ENCODE peak calls at places on chromosomes 5 and 9, in ten cellular contexts. J is midbrain; G is NCI-H524; T is H7; A is GM04504; I is T-helper 2 cell; P is activated T-cell treated with anti-CD3 and anti-CD28 coated beads, Interleukin-2, amount 50 U/mL, for 72 hours; H is transverse colon; Z is EL; D is amniotic stem cell. V is an unnamed sample.

GRCh38 chr9:77899679-77900354 is 131.8 kb downstream of the GNAQ start:
- DNase-seq in H (no peak), A (no peak), T (no peak), Z (peak; percentile 79), D (peak; percentile 57), J (no peak), I (no peak), P (no peak), G (no peak), V (no peak)

GRCh38 chr5:126454081-126454480 is 30.9 kb downstream of the GRAMD2B start:
- DNase-seq in A (no peak), T (no peak), G (no peak), D (no peak), I (no peak), P (no peak), J (peak; percentile 89), Z (peak; percentile 15), H (no peak), V (no peak)

GRCh38 chr5:128773378-128773777 is 191.9 kb upstream of the SLC27A6 start:
- DNase-seq in Z (no peak), G (no peak), D (no peak), P (no peak), H (no peak), J (no peak), I (no peak), T (no peak), A (no peak), V (no peak)

GRCh38 chr5:142320851-142321560 is 3.8 kb downstream of the SPRY4 start:
- DNase-seq in I (no peak), P (no peak), Z (peak; percentile 34), J (no peak), D (no peak), A (no peak), G (peak; percentile 74), T (no peak), H (no peak), V (no peak)

GRCh38 chr5:142881076-142881466 is 110.9 kb downstream of the ARHGAP26 start:
- DNase-seq in I (no peak), A (no peak), P (no peak), D (peak; percentile 30), H (no peak), G (peak; percentile 67), Z (peak; percentile 65), J (no peak), T (peak; percentile 69), V (peak; percentile 73)

GRCh38 chr9:134065720-134066419 is 2.0 kb downstream of the BRD3 start:
- DNase-seq in G (no peak), T (peak; percentile 73), J (no peak), I (no peak), D (no peak), P (peak; percentile 73), Z (peak; percentile 71), H (peak; percentile 60), A (peak; percentile 35), V (peak; percentile 31)

GRCh38 chr5:68817696-68818695 is 275.8 kb upstream of the SLC30A5 start:
- DNase-seq in T (peak; percentile 44), D (no peak), G (no peak), J (peak; percentile 78), P (no peak), Z (peak; percentile 13), H (no peak), I (no peak), A (peak; percentile 17), V (no peak)

GRCh38 chr5:32058101-32058500 is 116.0 kb downstream of the GOLPH3 start:
- DNase-seq in Z (no peak), G (no peak), I (no peak), H (no peak), A (no peak), J (no peak), D (no peak), T (no peak), P (no peak), V (no peak)

GRCh38 chr9:136201609-136202448 is 3.1 kb downstream of the LHX3 start:
- DNase-seq in I (no peak), J (no peak), D (no peak), G (peak; percentile 21), A (no peak), P (no peak), T (peak; percentile 97), Z (no peak), H (no peak), V (no peak)

GRCh38 chr5:164296603-164297080 is 791.2 kb downstream of the MAT2B start:
- DNase-seq in J (peak; percentile 3), H (no peak), Z (no peak), P (no peak), D (no peak), G (no peak), A (no peak), T (peak; percentile 8), I (no peak), V (no peak)

GRCh38 chr9:17509698-17510097 is 69.2 kb upstream of the SH3GL2 start:
- DNase-seq in T (no peak), J (no peak), H (no peak), G (no peak), D (no peak), A (peak; percentile 0), P (no peak), Z (peak; percentile 46), I (no peak), V (no peak)

GRCh38 chr5:173451031-173451430 is 122.8 kb upstream of the STC2 start:
- DNase-seq in I (no peak), A (no peak), T (peak; percentile 71), J (no peak), P (no peak), H (no peak), G (peak; percentile 37), D (no peak), Z (peak; percentile 37), V (no peak)